ENCODE peak calls at places on chromosomes 12 and 14, in four cellular contexts. H is GM12865, I is AG09309, B is endothelial cell. F is an unnamed sample.

GRCh38 chr12:113852695-113853490 is 113.2 kb downstream of the RBM19 start:
- DNase-seq in H (no peak), I (no peak), B (no peak), F (no peak)

GRCh38 chr12:18332173-18332572 is 70.9 kb downstream of the PIK3C2G start:
- DNase-seq in H (no peak), I (no peak), B (no peak), F (no peak)

GRCh38 chr14:68249534-68250517 is 430.2 kb downstream of the RAD51B start:
- DNase-seq in H (no peak), I (no peak), B (no peak), F (no peak)

GRCh38 chr12:5808956-5809355 is 136.1 kb downstream of the ANO2 start:
- DNase-seq in H (no peak), I (peak), B (no peak), F (no peak)

GRCh38 chr12:108597559-108598471 is at the start of gene TMEM119:
- DNase-seq in H (no peak), I (peak), B (no peak), F (no peak)

GRCh38 chr14:100582496-100583165 is 4.6 kb downstream of the BEGAIN start:
- DNase-seq in H (no peak), I (no peak), B (no peak), F (no peak)

GRCh38 chr12:21456291-21456780 is 18.9 kb downstream of the PYROXD1 start:
- DNase-seq in H (no peak), I (no peak), B (no peak), F (no peak)

GRCh38 chr14:98182385-98183055 is 1089.5 kb downstream of the BCL11B start:
- DNase-seq in H (no peak), I (no peak), B (no peak), F (no peak)

GRCh38 chr14:53951661-53952265 is 4.9 kb downstream of the BMP4 start:
- DNase-seq in H (no peak), I (no peak), B (no peak), F (no peak)

GRCh38 chr12:121295123-121295745 is 1.3 kb downstream of the CAMKK2 start:
- DNase-seq in H (peak), I (no peak), B (no peak), F (no peak)

GRCh38 chr12:121299662-121300061 is 3.2 kb upstream of the CAMKK2 start:
- DNase-seq in H (no peak), I (no peak), B (no peak), F (no peak)

GRCh38 chr12:121295746-121296617 is 527 bp downstream of the CAMKK2 start:
- DNase-seq in H (peak), I (no peak), B (peak), F (peak)

GRCh38 chr12:121294151-121294889 is 2.2 kb downstream of the CAMKK2 start:
- DNase-seq in H (no peak), I (no peak), B (no peak), F (no peak)

GRCh38 chr12:121296618-121297476 is at the start of gene CAMKK2:
- DNase-seq in H (peak), I (peak), B (peak), F (peak)
- TF ChIP-seq CTCF in H (peak), I (peak), B (no peak), F (peak)

DNA sequence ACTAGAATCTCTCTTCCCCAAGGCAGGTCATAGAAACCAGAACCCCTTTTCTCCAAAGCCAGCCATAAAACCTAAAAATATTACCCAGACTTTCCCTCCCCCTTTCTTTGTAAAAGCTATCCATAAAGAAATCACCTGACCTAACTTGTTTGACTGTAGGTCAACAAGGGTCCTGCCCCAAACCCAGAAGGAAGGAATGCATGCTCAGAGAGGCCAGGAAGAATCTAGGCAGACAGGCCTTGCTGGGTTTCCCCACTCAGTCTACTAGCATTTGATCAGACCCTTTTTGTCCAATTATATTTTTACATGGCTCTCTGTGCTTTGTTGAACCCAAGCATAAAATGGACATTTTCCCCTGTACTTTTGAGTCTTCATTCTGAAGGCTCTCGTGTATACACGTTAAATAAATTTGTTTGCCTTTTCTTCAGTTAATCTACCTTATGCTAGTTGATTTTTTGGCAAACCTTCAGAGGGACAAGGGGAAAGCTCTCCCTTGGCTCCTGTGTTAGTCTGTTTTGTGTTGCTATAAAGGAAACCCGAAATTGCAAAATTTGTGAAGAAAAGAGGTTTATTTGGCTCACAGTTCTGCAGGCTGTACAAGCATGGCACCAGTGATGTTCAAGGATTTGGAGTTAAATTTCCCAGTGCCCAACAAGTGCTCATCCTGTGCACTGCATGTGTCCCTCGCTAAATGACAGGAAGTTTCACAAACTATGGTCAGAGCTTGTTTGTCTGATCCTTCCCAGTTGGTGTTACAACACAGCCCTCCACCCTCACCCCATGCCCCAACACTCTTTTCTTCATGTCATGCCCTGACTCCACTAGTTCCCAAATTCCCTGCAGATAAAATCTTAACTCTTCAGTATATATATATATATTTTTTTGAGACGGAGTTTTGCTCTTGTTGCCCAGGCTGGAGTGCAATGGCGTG is 14.2 kb upstream of the RASSF3 start:
- DNase-seq in H (no peak), I (no peak), B (no peak), F (no peak)
- TF ChIP-seq CTCF in H (no peak), I (no peak), B (no peak), F (no peak)

GRCh38 chr12:89154743-89155530 is 197.4 kb downstream of the DUSP6 start:
- DNase-seq in H (no peak), I (no peak), B (no peak), F (peak)
- TF ChIP-seq CTCF in H (no peak), I (no peak), B (no peak), F (no peak)

GRCh38 chr12:26648066-26648465 is 184.9 kb downstream of the ITPR2 start:
- DNase-seq in H (no peak), I (no peak), B (no peak), F (no peak)
- TF ChIP-seq CTCF in H (no peak), I (no peak), B (no peak), F (no peak)

F was measured in K562.